ENCODE peak calls at places on chromosomes 4 and X, in five cellular contexts. X is NCI-H748 treated with DMSO at 0.1 percent for 48 hours, W is omental fat pad, D is HCEC 1CT, R is immature natural killer cell. I is an unnamed sample.

GRCh38 chr4:37682701-37683401 is 3.3 kb downstream of the RELL1 start:
- DNase-seq in X (no peak), W (no peak), D (no peak), R (peak; percentile 39), I (no peak)

GRCh38 chrX:46306103-46306502 is 239.1 kb downstream of the ZNF674 start:
- DNase-seq in X (no peak), W (no peak), D (no peak), R (no peak), I (no peak)

GRCh38 chr4:38495481-38495880 is 168.5 kb upstream of the KLF3 start:
- DNase-seq in X (no peak), W (no peak), D (no peak), R (no peak), I (no peak)

GRCh38 chrX:97616883-97617510 is 733.3 kb downstream of the RPA4 start:
- DNase-seq in X (no peak), W (no peak), D (peak; percentile 59), R (no peak), I (no peak)

GRCh38 chrX:7254144-7254543 is 106.2 kb upstream of the PUDP start:
- DNase-seq in X (no peak), W (no peak), D (no peak), R (no peak), I (no peak)

GRCh38 chr4:38050560-38051350 is 90.6 kb downstream of the PTTG2 start:
- DNase-seq in X (no peak), W (no peak), D (no peak), R (no peak), I (no peak)

GRCh38 chrX:18649498-18649951 is 22.4 kb downstream of the RS1 start:
- DNase-seq in X (no peak), W (no peak), D (no peak), R (no peak), I (no peak)

GRCh38 chr4:40629401-40630334 is at the start of gene RBM47:
- DNase-seq in X (peak; percentile 8), W (no peak), D (peak; percentile 31), R (no peak), I (peak; percentile 89)

GRCh38 chr4:119040711-119041185 is 94.9 kb upstream of the MYOZ2 start:
- DNase-seq in X (no peak), W (no peak), D (peak; percentile 81), R (no peak), I (no peak)